ENCODE peak calls at places on chromosomes 16 and 17, in eight cellular contexts. One of them, this sample, is unnamed.
A peak's percentile ranks its signal among the peaks of the same experiment; 100 is the strongest.

GRCh38 chr17:1485748-1486376 is 6.6 kb downstream of the MYO1C start:
- DNase-seq in stimulated activated CD4-positive, alpha-beta T cell treated with anti-CD3 and anti-CD28 coated beads, Interleukin-1b, Interleukin-23, amount 100 ng/mL, for 24 hours: peak; percentile 50
- DNase-seq in stimulated activated CD8-positive, alpha-beta memory T cell treated with anti-CD3 and anti-CD28 coated beads, Interleukin-4, amount 100 ng/mL, for 24 hours: no peak
- DNase-seq in AG10803: peak; percentile 73
- DNase-seq in substantia nigra: no peak
- DNase-seq in NCI-H2029 treated with DMSO at 0.1 percent for 48 hours: no peak
- DNase-seq in NAMALWA: peak; percentile 37
- DNase-seq in NCI-H774: peak; percentile 2
- DNase-seq in this sample: no peak

GRCh38 chr16:12096162-12096781 is 119.7 kb downstream of the SNX29 start:
- DNase-seq in NAMALWA: no peak
- DNase-seq in AG10803: peak; percentile 75
- DNase-seq in stimulated activated CD8-positive, alpha-beta memory T cell treated with anti-CD3 and anti-CD28 coated beads, Interleukin-4, amount 100 ng/mL, for 24 hours: no peak
- DNase-seq in NCI-H2029 treated with DMSO at 0.1 percent for 48 hours: no peak
- DNase-seq in substantia nigra: no peak
- DNase-seq in stimulated activated CD4-positive, alpha-beta T cell treated with anti-CD3 and anti-CD28 coated beads, Interleukin-1b, Interleukin-23, amount 100 ng/mL, for 24 hours: no peak
- DNase-seq in NCI-H774: no peak
- DNase-seq in this sample: no peak

GRCh38 chr16:87146676-87147075 is 170.5 kb downstream of the C16orf95 start:
- DNase-seq in NCI-H2029 treated with DMSO at 0.1 percent for 48 hours: no peak
- DNase-seq in NCI-H774: no peak
- DNase-seq in NAMALWA: no peak
- DNase-seq in stimulated activated CD4-positive, alpha-beta T cell treated with anti-CD3 and anti-CD28 coated beads, Interleukin-1b, Interleukin-23, amount 100 ng/mL, for 24 hours: no peak
- DNase-seq in substantia nigra: no peak
- DNase-seq in stimulated activated CD8-positive, alpha-beta memory T cell treated with anti-CD3 and anti-CD28 coated beads, Interleukin-4, amount 100 ng/mL, for 24 hours: no peak
- DNase-seq in AG10803: no peak
- DNase-seq in this sample: no peak

GRCh38 chr17:7222972-7223292 is 3.2 kb downstream of the ACADVL start:
- DNase-seq in NCI-H2029 treated with DMSO at 0.1 percent for 48 hours: no peak
- DNase-seq in stimulated activated CD8-positive, alpha-beta memory T cell treated with anti-CD3 and anti-CD28 coated beads, Interleukin-4, amount 100 ng/mL, for 24 hours: no peak
- DNase-seq in NAMALWA: no peak
- DNase-seq in NCI-H774: no peak
- DNase-seq in stimulated activated CD4-positive, alpha-beta T cell treated with anti-CD3 and anti-CD28 coated beads, Interleukin-1b, Interleukin-23, amount 100 ng/mL, for 24 hours: no peak
- DNase-seq in AG10803: no peak
- DNase-seq in substantia nigra: no peak
- DNase-seq in this sample: no peak

GRCh38 chr16:1489077-1489476 is 333 bp upstream of the PTX4 start:
- DNase-seq in NCI-H774: no peak
- DNase-seq in NCI-H2029 treated with DMSO at 0.1 percent for 48 hours: no peak
- DNase-seq in AG10803: no peak
- DNase-seq in stimulated activated CD4-positive, alpha-beta T cell treated with anti-CD3 and anti-CD28 coated beads, Interleukin-1b, Interleukin-23, amount 100 ng/mL, for 24 hours: no peak
- DNase-seq in stimulated activated CD8-positive, alpha-beta memory T cell treated with anti-CD3 and anti-CD28 coated beads, Interleukin-4, amount 100 ng/mL, for 24 hours: no peak
- DNase-seq in NAMALWA: no peak
- DNase-seq in substantia nigra: no peak
- DNase-seq in this sample: no peak

GRCh38 chr16:15618392-15618791 is 24.6 kb downstream of the MARF1 start:
- DNase-seq in NCI-H774: no peak
- DNase-seq in NAMALWA: no peak
- DNase-seq in AG10803: peak; percentile 78
- DNase-seq in stimulated activated CD4-positive, alpha-beta T cell treated with anti-CD3 and anti-CD28 coated beads, Interleukin-1b, Interleukin-23, amount 100 ng/mL, for 24 hours: no peak
- DNase-seq in NCI-H2029 treated with DMSO at 0.1 percent for 48 hours: no peak
- DNase-seq in substantia nigra: no peak
- DNase-seq in stimulated activated CD8-positive, alpha-beta memory T cell treated with anti-CD3 and anti-CD28 coated beads, Interleukin-4, amount 100 ng/mL, for 24 hours: no peak
- DNase-seq in this sample: no peak

GRCh38 chr17:41801374-41802062 is 10.2 kb downstream of the P3H4 start:
- DNase-seq in AG10803: peak; percentile 61
- DNase-seq in NCI-H774: peak; percentile 70
- DNase-seq in stimulated activated CD8-positive, alpha-beta memory T cell treated with anti-CD3 and anti-CD28 coated beads, Interleukin-4, amount 100 ng/mL, for 24 hours: peak; percentile 67
- DNase-seq in substantia nigra: peak; percentile 71
- DNase-seq in stimulated activated CD4-positive, alpha-beta T cell treated with anti-CD3 and anti-CD28 coated beads, Interleukin-1b, Interleukin-23, amount 100 ng/mL, for 24 hours: peak; percentile 54
- DNase-seq in NCI-H2029 treated with DMSO at 0.1 percent for 48 hours: peak; percentile 82
- DNase-seq in NAMALWA: peak; percentile 89
- DNase-seq in this sample: peak; percentile 82

GRCh38 chr17:77749316-77749715 is 209.2 kb upstream of the TNRC6C start:
- DNase-seq in NCI-H2029 treated with DMSO at 0.1 percent for 48 hours: no peak
- DNase-seq in stimulated activated CD4-positive, alpha-beta T cell treated with anti-CD3 and anti-CD28 coated beads, Interleukin-1b, Interleukin-23, amount 100 ng/mL, for 24 hours: no peak
- DNase-seq in NCI-H774: no peak
- DNase-seq in stimulated activated CD8-positive, alpha-beta memory T cell treated with anti-CD3 and anti-CD28 coated beads, Interleukin-4, amount 100 ng/mL, for 24 hours: no peak
- DNase-seq in AG10803: no peak
- DNase-seq in substantia nigra: no peak
- DNase-seq in NAMALWA: no peak
- DNase-seq in this sample: peak; percentile 27

GRCh38 chr16:51615141-51615540 is 464.1 kb upstream of the SALL1 start:
- DNase-seq in AG10803: no peak
- DNase-seq in stimulated activated CD4-positive, alpha-beta T cell treated with anti-CD3 and anti-CD28 coated beads, Interleukin-1b, Interleukin-23, amount 100 ng/mL, for 24 hours: no peak
- DNase-seq in NAMALWA: no peak
- DNase-seq in NCI-H2029 treated with DMSO at 0.1 percent for 48 hours: no peak
- DNase-seq in stimulated activated CD8-positive, alpha-beta memory T cell treated with anti-CD3 and anti-CD28 coated beads, Interleukin-4, amount 100 ng/mL, for 24 hours: no peak
- DNase-seq in NCI-H774: peak; percentile 86
- DNase-seq in substantia nigra: no peak
- DNase-seq in this sample: no peak

GRCh38 chr16:20901441-20902112 is 1.0 kb downstream of the LYRM1 start:
- DNase-seq in stimulated activated CD8-positive, alpha-beta memory T cell treated with anti-CD3 and anti-CD28 coated beads, Interleukin-4, amount 100 ng/mL, for 24 hours: peak; percentile 1
- DNase-seq in NCI-H2029 treated with DMSO at 0.1 percent for 48 hours: peak; percentile 25
- DNase-seq in substantia nigra: no peak
- DNase-seq in NCI-H774: peak; percentile 39
- DNase-seq in NAMALWA: peak; percentile 59
- DNase-seq in stimulated activated CD4-positive, alpha-beta T cell treated with anti-CD3 and anti-CD28 coated beads, Interleukin-1b, Interleukin-23, amount 100 ng/mL, for 24 hours: no peak
- DNase-seq in AG10803: peak; percentile 52
- DNase-seq in this sample: peak; percentile 47

GRCh38 chr16:88856122-88856827 is 472 bp downstream of the GALNS start:
- DNase-seq in NCI-H774: no peak
- DNase-seq in AG10803: no peak
- DNase-seq in NAMALWA: no peak
- DNase-seq in substantia nigra: no peak
- DNase-seq in stimulated activated CD8-positive, alpha-beta memory T cell treated with anti-CD3 and anti-CD28 coated beads, Interleukin-4, amount 100 ng/mL, for 24 hours: no peak
- DNase-seq in stimulated activated CD4-positive, alpha-beta T cell treated with anti-CD3 and anti-CD28 coated beads, Interleukin-1b, Interleukin-23, amount 100 ng/mL, for 24 hours: no peak
- DNase-seq in NCI-H2029 treated with DMSO at 0.1 percent for 48 hours: no peak
- DNase-seq in this sample: no peak

GRCh38 chr16:66344533-66345145 is 21.9 kb upstream of the CDH5 start:
- DNase-seq in stimulated activated CD4-positive, alpha-beta T cell treated with anti-CD3 and anti-CD28 coated beads, Interleukin-1b, Interleukin-23, amount 100 ng/mL, for 24 hours: peak; percentile 21
- DNase-seq in NCI-H2029 treated with DMSO at 0.1 percent for 48 hours: no peak
- DNase-seq in NCI-H774: no peak
- DNase-seq in AG10803: peak; percentile 33
- DNase-seq in substantia nigra: no peak
- DNase-seq in NAMALWA: peak; percentile 66
- DNase-seq in stimulated activated CD8-positive, alpha-beta memory T cell treated with anti-CD3 and anti-CD28 coated beads, Interleukin-4, amount 100 ng/mL, for 24 hours: no peak
- DNase-seq in this sample: no peak

GRCh38 chr17:39178516-39178915 is 12.6 kb upstream of the ARL5C start:
- DNase-seq in substantia nigra: no peak
- DNase-seq in AG10803: peak; percentile 51
- DNase-seq in stimulated activated CD4-positive, alpha-beta T cell treated with anti-CD3 and anti-CD28 coated beads, Interleukin-1b, Interleukin-23, amount 100 ng/mL, for 24 hours: no peak
- DNase-seq in stimulated activated CD8-positive, alpha-beta memory T cell treated with anti-CD3 and anti-CD28 coated beads, Interleukin-4, amount 100 ng/mL, for 24 hours: no peak
- DNase-seq in NCI-H2029 treated with DMSO at 0.1 percent for 48 hours: no peak
- DNase-seq in NAMALWA: no peak
- DNase-seq in NCI-H774: no peak
- DNase-seq in this sample: no peak

This sample was measured in dorsolateral prefrontal cortex.